ENCODE peak calls at places on chromosomes 13 and 19, in seven cellular contexts. N, Q, D, E, A, C and F are unnamed samples.

GRCh38 chr13:79267560-79267959 is 138.5 kb downstream of the RBM26 start:
- DNase-seq in N (no peak), Q (no peak), D (no peak), E (no peak), A (no peak), C (no peak), F (no peak)

GRCh38 chr19:11106477-11106876 is 17.2 kb downstream of the LDLR start:
- DNase-seq in N (no peak), Q (no peak), D (peak), E (no peak), A (no peak), C (no peak), F (no peak)

GRCh38 chr13:43787998-43788397 is 1.2 kb upstream of the ENOX1 start:
- DNase-seq in N (no peak), Q (no peak), D (no peak), E (no peak), A (peak), C (peak), F (no peak)

GRCh38 chr13:67841071-67841470 is 610.9 kb upstream of the PCDH9 start:
- DNase-seq in N (no peak), Q (no peak), D (no peak), E (no peak), A (no peak), C (no peak), F (no peak)

GRCh38 chr13:113989585-113990300 is 15.9 kb upstream of the C13orf46 start:
- DNase-seq in N (no peak), Q (no peak), D (no peak), E (no peak), A (no peak), C (no peak), F (no peak)

GRCh38 chr13:30551194-30551593 is 66.5 kb upstream of the USPL1 start:
- DNase-seq in N (no peak), Q (no peak), D (no peak), E (no peak), A (no peak), C (peak), F (no peak)

GRCh38 chr19:18308051-18308947 is 14.6 kb downstream of the LSM4 start:
- DNase-seq in N (no peak), Q (no peak), D (no peak), E (no peak), A (no peak), C (no peak), F (no peak)

GRCh38 chr13:76609643-76610042 is 276.6 kb downstream of the KCTD12 start:
- DNase-seq in N (no peak), Q (no peak), D (no peak), E (no peak), A (no peak), C (no peak), F (no peak)

GRCh38 chr13:47094734-47095434 is 198.0 kb upstream of the HTR2A start:
- DNase-seq in N (no peak), Q (no peak), D (no peak), E (no peak), A (no peak), C (no peak), F (no peak)

GRCh38 chr19:16017138-16017490 is 59.2 kb upstream of the TPM4 start:
- DNase-seq in N (no peak), Q (no peak), D (no peak), E (no peak), A (no peak), C (no peak), F (no peak)
- H3K27ac ChIP-seq in N (no peak), Q (no peak), D (no peak), E (no peak), A (no peak), C (no peak), F (no peak)

DNA sequence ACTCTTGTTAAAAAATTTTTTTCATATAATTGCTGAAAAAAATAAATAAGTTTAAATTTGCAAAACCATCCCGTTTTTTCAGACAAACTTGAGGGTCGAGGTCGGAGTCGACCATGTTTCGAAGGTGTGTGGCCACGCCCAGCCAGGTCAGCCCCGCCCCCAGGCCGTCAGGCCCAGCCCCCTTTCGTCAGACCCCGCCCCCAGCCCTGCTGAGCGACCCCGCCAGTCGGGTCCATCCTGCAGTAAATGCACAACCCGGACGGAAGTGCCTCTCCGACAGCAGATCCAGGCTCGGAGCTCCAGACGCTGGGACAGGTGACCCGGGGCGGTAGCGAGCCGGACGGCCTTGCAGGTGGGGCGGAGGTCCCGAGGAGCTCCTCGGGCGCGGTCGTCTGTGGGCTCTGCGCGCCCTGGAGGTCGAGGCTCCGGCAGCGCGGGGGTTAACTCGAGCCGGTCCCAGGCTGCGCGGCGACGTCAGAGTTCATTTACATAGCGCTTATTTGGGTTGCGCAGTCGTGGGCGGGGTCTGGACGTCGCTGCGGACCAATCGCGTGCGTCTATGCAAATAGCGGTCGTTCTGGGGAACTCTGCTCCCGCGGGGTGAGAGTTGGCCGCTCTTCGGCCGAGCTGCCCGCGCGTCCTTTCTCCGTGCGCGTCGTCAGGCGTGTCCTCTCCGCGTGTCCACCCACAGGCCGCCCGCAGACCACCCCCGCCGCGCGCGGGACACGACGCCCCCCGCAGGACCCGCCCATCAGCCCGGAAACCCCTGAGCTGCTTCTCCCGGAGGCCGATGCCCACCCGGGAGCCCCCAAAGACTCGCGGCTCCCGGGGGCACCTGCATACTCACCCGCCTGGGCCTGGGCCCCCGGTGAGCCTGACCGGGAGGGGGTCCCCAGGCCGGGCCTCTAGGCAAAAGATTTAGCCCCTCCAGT is at the start of gene OCEL1:
- DNase-seq in N (peak), Q (peak), D (peak), E (peak), A (peak), C (peak), F (peak)
- H3K27ac ChIP-seq in N (peak), Q (peak), D (peak), E (peak), A (peak), C (peak), F (peak)

GRCh38 chr13:35859981-35860380 is 271.2 kb downstream of the DCLK1 start:
- DNase-seq in N (no peak), Q (no peak), D (no peak), E (no peak), A (no peak), C (no peak), F (no peak)
- H3K27ac ChIP-seq in N (no peak), Q (no peak), D (no peak), E (no peak), A (peak), C (no peak), F (no peak)

DNA sequence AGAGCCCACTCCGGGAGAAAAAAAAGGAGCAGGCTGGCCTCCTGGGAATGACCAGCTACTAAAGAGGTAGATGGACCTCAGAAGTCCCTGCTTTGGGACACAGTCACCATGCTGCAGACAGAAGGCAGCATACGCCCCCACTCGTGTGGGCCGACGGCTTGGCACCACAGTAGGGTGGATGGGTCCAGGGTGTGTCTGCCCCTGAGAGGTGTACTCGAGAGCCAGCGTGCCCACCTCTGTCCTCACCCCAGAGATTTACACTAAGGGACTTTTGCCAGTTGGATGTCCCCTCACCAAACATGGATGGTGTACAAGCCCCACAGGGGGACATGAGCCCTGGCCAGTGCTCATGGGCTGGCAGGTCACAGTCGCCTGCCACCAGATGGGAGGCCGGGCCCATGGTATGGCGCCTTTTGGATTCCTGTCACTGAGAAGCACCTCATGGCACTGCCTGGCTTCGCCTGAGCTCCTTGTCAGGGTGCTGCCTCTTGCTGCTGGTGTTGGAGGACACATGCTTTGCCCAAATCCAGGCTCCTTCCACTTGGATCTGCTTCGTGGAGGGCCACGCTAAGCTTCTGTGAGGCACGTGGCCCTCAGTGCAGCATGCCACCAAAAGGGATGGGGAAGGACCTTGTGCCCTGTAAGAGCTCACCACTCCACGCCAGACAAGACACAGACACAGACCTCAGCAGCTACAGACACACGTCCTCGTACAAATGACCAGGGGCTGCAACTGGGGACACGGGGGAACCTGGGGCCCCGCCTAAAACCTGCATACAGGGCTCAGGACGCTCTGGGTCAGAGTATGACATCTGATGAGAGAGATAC is 13.3 kb upstream of the EPHX3 start:
- DNase-seq in N (no peak), Q (no peak), D (no peak), E (no peak), A (no peak), C (no peak), F (no peak)
- H3K27ac ChIP-seq in N (no peak), Q (no peak), D (no peak), E (no peak), A (peak), C (no peak), F (no peak)

DNA sequence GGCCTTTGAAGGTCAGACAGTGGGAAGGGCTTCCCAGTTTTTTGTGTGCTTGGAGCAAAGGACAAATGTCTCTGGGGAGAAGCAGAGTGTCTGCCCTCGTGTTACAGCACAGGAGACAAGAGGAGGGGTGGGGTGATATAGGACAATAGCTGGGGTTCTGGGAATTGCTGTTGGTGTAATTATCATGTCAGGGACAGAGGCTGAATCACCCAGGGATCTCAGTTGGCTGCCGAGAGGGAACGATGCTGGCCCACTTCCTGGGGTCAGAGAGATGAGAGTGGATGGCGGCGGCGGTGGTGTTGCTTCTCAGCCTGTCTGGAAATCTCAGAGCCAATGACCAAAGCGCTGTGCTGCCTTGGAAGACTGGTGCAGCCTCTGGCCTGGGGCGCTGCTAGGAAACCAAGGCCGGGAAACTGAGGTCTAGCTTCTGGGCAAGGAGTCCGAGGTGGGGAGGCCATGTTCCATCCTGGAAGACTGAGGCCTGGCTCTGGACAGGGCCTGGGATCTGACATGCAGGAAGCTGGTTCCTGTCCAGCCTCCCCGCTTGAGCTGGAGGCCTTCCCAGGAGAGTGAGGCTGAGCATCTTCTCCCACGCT is 1.3 kb downstream of the INAFM1 start:
- DNase-seq in N (no peak), Q (no peak), D (peak), E (no peak), A (peak), C (no peak), F (no peak)
- H3K27ac ChIP-seq in N (peak), Q (no peak), D (peak), E (no peak), A (peak), C (no peak), F (no peak)

DNA sequence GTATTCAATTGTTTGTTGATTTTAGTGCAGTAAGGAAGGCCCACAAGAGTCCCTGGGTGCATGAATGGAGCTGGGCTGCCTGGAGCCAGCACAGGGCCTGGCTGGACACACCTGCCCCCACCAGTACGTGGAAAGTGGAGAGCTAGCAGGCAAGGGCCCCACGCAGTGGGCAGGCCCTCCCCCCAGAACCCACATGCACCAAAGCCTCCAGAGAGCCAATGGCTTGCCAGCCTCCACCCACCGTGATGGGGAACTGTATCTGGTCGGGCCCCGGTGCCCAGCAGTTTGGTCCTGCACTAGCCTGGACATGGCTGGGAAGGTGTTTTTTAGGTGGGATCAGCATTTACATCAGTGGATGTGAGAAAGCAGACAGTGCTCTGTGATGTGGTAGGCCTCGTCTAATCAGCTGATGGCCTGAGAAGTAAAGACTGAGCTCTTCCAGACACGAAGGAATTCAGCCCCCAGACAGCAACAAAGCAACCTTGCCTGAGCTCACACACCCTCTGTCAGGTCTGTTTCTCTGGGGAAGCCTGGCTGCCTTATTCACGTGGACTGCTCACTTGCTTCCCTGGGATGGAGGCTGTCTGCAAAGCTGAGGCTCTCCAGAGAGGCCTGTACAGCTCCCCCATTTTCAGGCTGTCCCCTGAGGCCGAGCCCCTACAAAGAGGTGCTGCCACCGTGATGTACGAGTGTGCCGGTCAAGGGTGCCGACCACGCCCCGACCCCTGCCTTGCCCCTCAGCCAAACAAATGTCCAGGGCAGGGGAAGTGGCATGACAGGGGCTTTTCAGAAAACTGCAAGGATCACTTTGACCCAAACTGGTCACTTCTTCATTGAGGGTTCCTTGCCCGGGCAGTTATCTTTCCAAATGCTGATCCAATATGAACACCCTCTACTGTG is 27.5 kb downstream of the RAB20 start:
- DNase-seq in N (no peak), Q (no peak), D (no peak), E (no peak), A (no peak), C (no peak), F (no peak)
- H3K27ac ChIP-seq in N (no peak), Q (no peak), D (no peak), E (no peak), A (no peak), C (no peak), F (no peak)

GRCh38 chr13:98582947-98583346 is 6.0 kb upstream of the STK24 start:
- DNase-seq in N (no peak), Q (no peak), D (no peak), E (no peak), A (no peak), C (no peak), F (peak)

GRCh38 chr13:98585398-98585754 is 8.5 kb upstream of the STK24 start:
- DNase-seq in N (no peak), Q (no peak), D (no peak), E (no peak), A (no peak), C (no peak), F (no peak)

GRCh38 chr13:98586400-98587144 is 9.7 kb upstream of the STK24 start:
- DNase-seq in N (no peak), Q (no peak), D (no peak), E (no peak), A (no peak), C (no peak), F (no peak)

GRCh38 chr13:98585946-98586345 is 9.0 kb upstream of the STK24 start:
- DNase-seq in N (no peak), Q (no peak), D (no peak), E (no peak), A (no peak), C (no peak), F (no peak)

GRCh38 chr13:98584668-98585397 is 7.9 kb upstream of the STK24 start:
- DNase-seq in N (no peak), Q (no peak), D (no peak), E (no peak), A (no peak), C (no peak), F (no peak)
- H3K27ac ChIP-seq in N (no peak), Q (no peak), D (no peak), E (no peak), A (no peak), C (no peak), F (peak)

DNA sequence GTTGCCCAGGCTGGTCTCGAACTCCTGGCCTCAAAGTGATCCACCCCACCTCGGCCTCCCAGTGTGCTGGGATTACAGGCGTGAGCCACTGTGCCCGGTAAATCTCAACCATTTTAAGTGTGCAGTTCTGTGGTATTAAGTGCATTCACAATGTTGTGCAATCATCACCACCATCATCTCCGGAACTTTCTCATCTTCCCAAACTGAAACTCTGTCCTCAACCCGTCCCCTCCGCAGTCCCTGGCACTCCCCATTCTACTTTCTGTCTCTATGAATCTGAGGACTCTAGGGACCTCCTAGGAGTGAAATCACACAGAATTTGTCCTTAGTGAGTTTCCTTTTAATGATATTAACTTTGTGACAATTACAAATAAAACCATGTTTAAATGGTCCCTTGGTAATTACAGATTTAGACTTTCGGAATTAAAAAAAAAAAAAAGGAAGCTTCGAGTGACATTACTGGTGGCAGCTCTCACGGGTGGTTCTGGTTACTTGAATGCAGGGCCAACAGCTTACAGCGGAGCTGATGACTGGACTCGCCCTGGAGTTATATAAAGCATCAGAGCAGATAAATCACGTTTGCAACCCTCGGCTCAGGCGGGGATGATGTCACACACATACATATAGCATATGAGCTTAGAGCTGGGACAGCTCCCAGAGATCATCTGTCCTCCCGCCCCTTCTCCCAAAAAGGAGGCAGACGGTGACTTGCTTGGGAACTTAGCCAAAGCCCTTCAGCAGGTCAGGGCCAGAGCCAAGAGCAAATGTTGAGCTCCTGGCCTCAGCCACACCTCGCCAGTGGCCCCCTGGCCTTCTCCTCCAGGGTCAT is 89.8 kb downstream of the ZNF557 start:
- DNase-seq in N (peak), Q (no peak), D (peak), E (no peak), A (peak), C (no peak), F (no peak)
- H3K27ac ChIP-seq in N (peak), Q (peak), D (no peak), E (no peak), A (peak), C (no peak), F (no peak)

GRCh38 chr13:91359566-91359965 is 12.1 kb downstream of the MIR17HG start:
- DNase-seq in N (no peak), Q (no peak), D (no peak), E (no peak), A (no peak), C (no peak), F (no peak)
- H3K27ac ChIP-seq in N (no peak), Q (no peak), D (no peak), E (no peak), A (no peak), C (no peak), F (no peak)

DNA sequence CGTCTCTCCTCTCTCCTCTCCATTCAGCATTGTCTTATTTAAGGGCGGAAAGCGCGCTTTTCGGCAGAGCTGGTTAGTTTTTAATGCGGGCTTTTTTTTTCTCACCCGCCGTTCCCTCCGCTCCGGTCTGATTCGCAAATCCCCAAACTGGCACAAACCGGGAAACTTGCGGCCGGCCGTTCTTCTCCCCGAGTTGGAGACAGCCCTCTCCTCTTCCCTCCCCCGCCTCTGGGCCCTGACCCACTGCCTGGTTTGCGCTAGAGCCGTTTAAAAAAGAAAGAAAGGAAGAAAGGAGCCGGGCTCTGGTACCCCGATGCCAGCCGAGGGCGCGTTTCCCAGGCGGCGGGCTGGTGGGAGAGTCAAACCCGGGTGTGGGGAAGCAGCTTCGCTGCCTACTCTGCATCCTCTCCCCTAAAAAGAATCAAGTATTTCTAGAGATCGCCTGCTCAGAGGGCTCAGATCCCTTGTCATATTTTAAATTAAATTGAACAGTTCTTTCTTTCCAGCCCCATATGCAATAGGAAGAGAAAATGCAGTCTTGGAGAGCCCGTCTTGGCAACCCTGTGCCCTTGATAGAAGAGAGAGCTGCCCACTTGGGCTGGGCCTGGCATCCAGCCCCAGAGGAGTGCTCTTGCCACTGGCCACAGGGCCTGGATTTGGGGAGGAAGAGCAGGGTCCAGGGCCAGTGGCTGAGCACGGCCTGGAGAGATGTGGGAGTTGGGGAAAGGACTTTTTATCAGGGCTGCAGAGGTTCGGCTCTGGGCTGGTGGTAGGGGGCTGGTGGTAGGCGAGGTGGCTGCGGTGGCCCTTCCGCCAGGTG is 19.0 kb downstream of the NFIX start:
- DNase-seq in N (no peak), Q (no peak), D (no peak), E (no peak), A (peak), C (no peak), F (no peak)
- H3K27ac ChIP-seq in N (peak), Q (peak), D (no peak), E (no peak), A (peak), C (no peak), F (peak)